ENCODE peak calls at places on chromosomes 16 and 17, in six cellular contexts. One of them, this sample, is unnamed.

GRCh38 chr17:75315541-75316243 is 26.5 kb upstream of the SLC25A19 start:
- DNase-seq in Caki2: no peak
- DNase-seq in WTC11: no peak
- DNase-seq in T-helper 9 cell: no peak
- DNase-seq in ACHN: no peak
- DNase-seq in HTR-8/SVneo: no peak
- DNase-seq in this sample: no peak

GRCh38 chr16:89921699-89922476 is 1.3 kb upstream of the TUBB3 start:
- DNase-seq in T-helper 9 cell: no peak
- DNase-seq in WTC11: peak
- DNase-seq in ACHN: peak
- DNase-seq in HTR-8/SVneo: peak
- DNase-seq in Caki2: peak
- DNase-seq in this sample: no peak

GRCh38 chr17:37110012-37110701 is 161.4 kb downstream of the AATF start:
- DNase-seq in T-helper 9 cell: no peak
- DNase-seq in Caki2: no peak
- DNase-seq in WTC11: no peak
- DNase-seq in HTR-8/SVneo: no peak
- DNase-seq in ACHN: no peak
- DNase-seq in this sample: no peak

GRCh38 chr16:54355251-54355650 is 68.7 kb upstream of the IRX3 start:
- DNase-seq in Caki2: peak
- DNase-seq in ACHN: no peak
- DNase-seq in HTR-8/SVneo: no peak
- DNase-seq in T-helper 9 cell: no peak
- DNase-seq in WTC11: no peak
- DNase-seq in this sample: no peak

GRCh38 chr17:40319651-40320550 is 10.9 kb downstream of the RARA start:
- DNase-seq in HTR-8/SVneo: no peak
- DNase-seq in Caki2: no peak
- DNase-seq in ACHN: no peak
- DNase-seq in WTC11: no peak
- DNase-seq in T-helper 9 cell: peak
- DNase-seq in this sample: peak

GRCh38 chr16:15808071-15808470 is 48.8 kb downstream of the MYH11 start:
- DNase-seq in WTC11: no peak
- DNase-seq in Caki2: no peak
- DNase-seq in ACHN: no peak
- DNase-seq in T-helper 9 cell: no peak
- DNase-seq in HTR-8/SVneo: no peak
- DNase-seq in this sample: no peak

GRCh38 chr17:12665263-12666210 is at the start of gene MYOCD:
- DNase-seq in T-helper 9 cell: no peak
- DNase-seq in Caki2: peak
- DNase-seq in WTC11: peak
- DNase-seq in HTR-8/SVneo: peak
- DNase-seq in ACHN: no peak
- DNase-seq in this sample: no peak

GRCh38 chr16:91484-91883 is 13.5 kb downstream of the MPG start:
- DNase-seq in T-helper 9 cell: no peak
- DNase-seq in HTR-8/SVneo: no peak
- DNase-seq in Caki2: no peak
- DNase-seq in WTC11: no peak
- DNase-seq in ACHN: no peak
- DNase-seq in this sample: no peak

GRCh38 chr17:2023692-2024571 is 1.2 kb downstream of the RTN4RL1 start:
- DNase-seq in HTR-8/SVneo: no peak
- DNase-seq in ACHN: no peak
- DNase-seq in Caki2: peak
- DNase-seq in T-helper 9 cell: peak
- DNase-seq in WTC11: peak
- DNase-seq in this sample: peak

GRCh38 chr16:86664518-86665318 is 86.4 kb downstream of the FOXL1 start:
- DNase-seq in Caki2: peak
- DNase-seq in HTR-8/SVneo: peak
- DNase-seq in WTC11: no peak
- DNase-seq in T-helper 9 cell: no peak
- DNase-seq in ACHN: peak
- DNase-seq in this sample: no peak

GRCh38 chr17:50955667-50956120 is 89.5 kb upstream of the TOB1 start:
- DNase-seq in T-helper 9 cell: no peak
- DNase-seq in WTC11: no peak
- DNase-seq in ACHN: no peak
- DNase-seq in Caki2: no peak
- DNase-seq in HTR-8/SVneo: no peak
- DNase-seq in this sample: no peak

GRCh38 chr17:62179525-62180161 is 114.6 kb upstream of the MED13 start:
- DNase-seq in WTC11: no peak
- DNase-seq in ACHN: peak
- DNase-seq in T-helper 9 cell: no peak
- DNase-seq in Caki2: peak
- DNase-seq in HTR-8/SVneo: peak
- DNase-seq in this sample: no peak

GRCh38 chr16:16930309-16931000 is 540.3 kb downstream of the XYLT1 start:
- DNase-seq in HTR-8/SVneo: no peak
- DNase-seq in WTC11: no peak
- DNase-seq in ACHN: no peak
- DNase-seq in T-helper 9 cell: no peak
- DNase-seq in Caki2: no peak
- DNase-seq in this sample: no peak

GRCh38 chr17:80752369-80752705 is 207.7 kb downstream of the RPTOR start:
- DNase-seq in WTC11: no peak
- DNase-seq in ACHN: no peak
- DNase-seq in T-helper 9 cell: no peak
- DNase-seq in Caki2: no peak
- DNase-seq in HTR-8/SVneo: no peak
- DNase-seq in this sample: no peak